ENCODE peak calls at places on chromosome 12, in five cellular contexts. D, L, K, Z and T are unnamed samples.

GRCh38 chr12:116609715-116610114 is 50.5 kb downstream of the MAP1LC3B2 start:
- DNase-seq in K (peak; percentile 79), L (no peak), D (no peak), Z (no peak), T (no peak)

GRCh38 chr12:125092872-125093680 is 27.8 kb downstream of the AACS start:
- DNase-seq in K (peak; percentile 30), Z (no peak), L (no peak), D (no peak), T (no peak)

GRCh38 chr12:124211753-124212152 is 83.1 kb upstream of the RFLNA start:
- DNase-seq in D (no peak), L (no peak), K (no peak), Z (no peak), T (no peak)

GRCh38 chr12:54579696-54580333 is 8.6 kb downstream of the PPP1R1A start:
- DNase-seq in Z (peak; percentile 92), L (no peak), K (peak; percentile 84), D (peak; percentile 79), T (peak; percentile 96)

GRCh38 chr12:89730060-89730459 is 21.4 kb upstream of the ATP2B1 start:
- DNase-seq in K (peak; percentile 23), L (no peak), Z (no peak), D (no peak), T (no peak)

GRCh38 chr12:132084681-132085635 is 59.2 kb downstream of the DDX51 start:
- DNase-seq in L (no peak), Z (peak; percentile 85), D (peak; percentile 71), K (peak; percentile 93), T (peak; percentile 19)

GRCh38 chr12:64494998-64495729 is 43.2 kb downstream of the TBK1 start:
- DNase-seq in K (no peak), Z (no peak), D (no peak), L (no peak), T (no peak)

GRCh38 chr12:129762436-129762835 is 141.4 kb downstream of the TMEM132D start:
- DNase-seq in L (no peak), D (no peak), K (no peak), Z (no peak), T (no peak)

GRCh38 chr12:96034631-96035282 is 630 bp downstream of the LTA4H start:
- DNase-seq in Z (no peak), D (peak; percentile 14), L (no peak), K (peak; percentile 23), T (peak; percentile 16)

GRCh38 chr12:119942386-119942785 is 46.6 kb upstream of the BICDL1 start:
- DNase-seq in Z (no peak), K (no peak), L (no peak), D (no peak), T (no peak)

GRCh38 chr12:8780389-8780788 is 42.0 kb upstream of the A2ML1 start:
- DNase-seq in K (peak; percentile 47), D (no peak), L (no peak), Z (no peak), T (no peak)

GRCh38 chr12:14959463-14959862 is 1.9 kb downstream of the ARHGDIB start:
- DNase-seq in L (no peak), D (no peak), K (no peak), Z (no peak), T (no peak)

GRCh38 chr12:62438098-62438692 is 28.4 kb upstream of the MON2 start:
- DNase-seq in Z (no peak), K (peak; percentile 73), D (no peak), L (peak; percentile 11), T (peak; percentile 76)

GRCh38 chr12:53948650-53949593 is 5.8 kb upstream of the HOXC12 start:
- DNase-seq in Z (no peak), D (no peak), L (no peak), K (peak; percentile 82), T (no peak)

GRCh38 chr12:117680311-117680710 is 288.5 kb downstream of the KSR2 start:
- DNase-seq in Z (no peak), D (no peak), L (no peak), K (no peak), T (no peak)

GRCh38 chr12:112794721-112795486 is 3.4 kb downstream of the RPH3A start:
- DNase-seq in L (no peak), Z (no peak), K (no peak), D (no peak), T (no peak)

GRCh38 chr12:14910090-14910915 is 24.6 kb upstream of the MGP start:
- DNase-seq in L (no peak), K (no peak), Z (no peak), D (no peak), T (no peak)

GRCh38 chr12:91074851-91075250 is 17.0 kb upstream of the KERA start:
- DNase-seq in L (no peak), D (no peak), K (no peak), Z (no peak), T (no peak)

GRCh38 chr12:76558684-76559276 is 791 bp downstream of the OSBPL8 start:
- DNase-seq in Z (peak; percentile 68), K (peak; percentile 73), D (peak; percentile 17), L (no peak), T (peak; percentile 20)

GRCh38 chr12:70254846-70255245 is 11.6 kb downstream of the CNOT2 start:
- DNase-seq in Z (no peak), D (no peak), L (no peak), K (no peak), T (no peak)
- H3K4me3 ChIP-seq in Z (peak overlapping the region; percentile 24), D (no peak overlapping the region), L (no peak overlapping the region), K (no peak overlapping the region), T (no peak overlapping the region)

DNA sequence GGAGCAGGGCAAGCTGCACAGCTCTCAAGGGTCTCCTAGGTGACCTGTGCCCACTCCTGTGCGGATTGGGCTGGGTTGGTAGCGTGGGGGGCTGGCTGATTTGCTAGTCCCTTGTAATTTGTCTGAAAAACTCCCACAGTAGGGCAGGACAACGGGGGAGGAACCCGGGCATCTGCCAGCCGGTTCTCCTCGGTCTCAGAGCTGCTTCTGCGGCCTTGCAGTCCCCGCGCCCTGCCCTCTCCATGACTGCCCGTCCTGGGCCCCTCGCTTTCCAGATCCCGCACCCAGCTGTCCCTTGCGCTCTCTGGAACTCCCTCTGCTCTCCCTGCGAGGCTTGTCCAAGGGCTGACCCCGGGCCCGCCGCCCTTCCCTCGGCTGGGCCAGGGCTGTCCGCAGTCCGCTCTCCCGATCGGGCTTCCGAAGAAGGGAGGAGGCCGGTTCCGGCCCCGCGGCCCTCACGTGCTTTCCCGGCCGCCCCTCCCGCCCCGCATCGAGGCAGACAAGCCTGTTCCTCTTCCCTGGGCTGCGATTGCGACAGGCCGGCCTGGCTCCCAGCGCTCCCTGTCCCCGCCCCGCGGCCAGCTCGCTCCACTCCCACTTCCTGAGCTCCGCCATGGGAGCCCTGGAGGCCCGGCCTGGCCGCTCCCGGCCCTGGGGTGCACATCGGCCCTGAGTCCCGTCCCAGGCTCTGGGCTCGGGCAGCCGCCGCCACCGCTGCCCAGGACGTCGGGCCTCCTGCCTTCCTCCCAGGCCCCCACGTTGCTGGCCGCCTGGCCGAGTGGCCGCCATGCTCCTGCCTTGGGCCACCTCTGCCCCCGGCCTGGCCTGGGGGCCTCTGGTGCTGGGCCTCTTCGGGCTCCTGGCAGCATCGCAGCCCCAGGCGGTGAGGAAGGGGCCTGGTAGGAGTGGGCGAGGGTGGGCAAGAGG is at the start of gene LTBR:
- DNase-seq in Z (peak; percentile 99), K (peak; percentile 87), D (peak; percentile 96), L (no peak), T (peak; percentile 94)
- TF ChIP-seq POLR2A in Z (peak; percentile 82), K (peak; percentile 77), D (peak; percentile 81), L (no peak), T (peak; percentile 87)

GRCh38 chr12:110767863-110768262 is 25.2 kb upstream of the PPP1CC start:
- DNase-seq in Z (no peak), K (no peak), L (no peak), D (no peak), T (no peak)
- TF ChIP-seq EP300 in Z (no peak), K (no peak), L (no peak), D (no peak), T (no peak)

GRCh38 chr12:22164101-22164500 is 118.1 kb downstream of the CMAS start:
- DNase-seq in D (no peak), Z (no peak), K (no peak), L (no peak), T (no peak)

GRCh38 chr12:22160396-22161003 is 114.5 kb downstream of the CMAS start:
- DNase-seq in D (no peak), L (no peak), K (no peak), Z (no peak), T (no peak)

GRCh38 chr12:22169281-22169824 is 123.3 kb downstream of the CMAS start:
- DNase-seq in K (no peak), Z (no peak), D (no peak), L (no peak), T (no peak)

DNA sequence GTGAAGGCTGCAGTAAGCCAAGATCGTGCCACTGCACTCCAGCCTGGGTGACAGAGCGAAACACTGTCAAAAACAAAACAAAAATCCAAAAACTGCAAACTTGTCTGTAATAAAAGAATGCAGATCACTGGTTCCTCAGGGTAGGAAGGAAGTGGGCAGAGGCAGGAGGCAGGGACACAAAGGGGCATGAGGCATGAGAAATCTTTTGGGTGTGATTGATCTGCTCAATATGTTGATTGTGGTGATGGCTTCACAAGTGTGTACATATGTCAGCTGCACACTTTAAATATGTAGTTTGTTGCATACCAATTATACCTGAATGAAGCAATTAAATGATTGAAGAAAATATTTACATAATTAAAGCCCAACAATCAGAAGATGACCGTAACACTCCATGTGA is 117.6 kb downstream of the CMAS start:
- DNase-seq in Z (no peak), D (no peak), K (no peak), L (no peak), T (no peak)
- H3K4me3 ChIP-seq in Z (no peak overlapping the region), D (no peak overlapping the region), K (no peak overlapping the region), L (no peak overlapping the region), T (no peak overlapping the region)

DNA sequence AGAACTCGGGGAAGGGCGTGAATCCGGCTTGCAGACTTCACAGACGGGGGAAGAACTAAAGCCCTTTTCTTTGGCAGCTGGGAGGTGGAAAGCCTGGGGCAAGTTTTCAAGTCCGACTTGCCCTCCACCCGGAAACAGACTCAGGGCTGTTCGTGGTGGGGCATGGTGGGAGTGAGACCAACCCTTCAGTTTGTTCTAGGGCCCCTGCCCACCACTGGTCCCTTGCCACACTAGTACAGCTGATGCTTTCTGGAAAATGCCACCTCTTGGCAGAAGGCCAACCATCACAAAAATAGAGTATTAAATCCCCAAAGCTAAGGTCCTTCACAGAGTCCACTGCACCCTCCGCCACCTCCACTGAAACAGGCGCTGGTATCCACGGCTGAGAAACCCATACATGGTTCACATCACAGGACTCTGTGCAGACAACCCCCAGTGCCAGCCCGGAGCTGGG is 50.4 kb upstream of the DDX11 start:
- DNase-seq in K (no peak), Z (peak; percentile 52), L (no peak), D (no peak), T (no peak)
- TF ChIP-seq POLR2A in K (no peak), Z (no peak), L (no peak), D (no peak), T (no peak)

DNA sequence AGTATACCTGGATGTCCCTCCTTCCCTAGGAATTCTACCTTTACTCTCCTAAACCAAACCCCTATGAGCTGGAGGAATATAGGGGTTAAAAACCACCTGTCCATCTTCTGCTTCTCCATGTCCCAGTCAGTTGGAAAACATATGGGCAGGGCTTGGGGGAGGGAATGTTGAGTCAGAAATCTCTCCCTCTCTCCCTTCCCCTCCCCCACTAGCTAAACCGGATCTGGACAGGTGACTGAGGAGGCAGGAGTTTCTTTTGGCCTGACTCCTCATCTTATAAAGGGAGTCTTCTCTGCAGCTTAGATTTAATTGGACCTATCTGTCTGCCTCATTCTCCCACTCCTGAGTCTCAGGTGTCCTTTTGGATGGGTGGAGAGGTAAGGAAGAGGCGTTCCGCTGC is 6.1 kb downstream of the ERBB3 start:
- DNase-seq in K (no peak), L (no peak), Z (no peak), D (no peak), T (no peak)
- TF ChIP-seq EP300 in K (no peak), L (no peak), Z (no peak), D (no peak), T (no peak)

GRCh38 chr12:48004941-48005749 is 869 bp upstream of the COL2A1 start:
- DNase-seq in D (no peak), L (no peak), Z (no peak), K (no peak), T (no peak)
- H3K4me3 ChIP-seq in D (no peak overlapping the region), L (no peak overlapping the region), Z (peak overlapping the region; percentile 36), K (no peak overlapping the region), T (no peak overlapping the region)